ENCODE peak calls at places on chromosome 14, in seven cellular contexts. W is endodermal cell, S is spleen, Q is uterus, C is neural progenitor cell, V is aorta, M is Peyer's patch. A is an unnamed sample.

GRCh38 chr14:68181395-68182326 is 362.1 kb downstream of the RAD51B start:
- DNase-seq in W (no peak), S (no peak), Q (no peak), C (no peak), V (no peak), M (no peak), A (no peak)

GRCh38 chr14:104116544-104117340 is 21.6 kb upstream of the KIF26A start:
- DNase-seq in W (peak), S (peak), Q (no peak), C (peak), V (peak), M (peak), A (no peak)

GRCh38 chr14:54086780-54087179 is 130.2 kb upstream of the BMP4 start:
- DNase-seq in W (no peak), S (no peak), Q (no peak), C (no peak), V (no peak), M (no peak), A (no peak)

GRCh38 chr14:37595809-37596595 is 573 bp downstream of the TTC6 start:
- DNase-seq in W (peak), S (no peak), Q (no peak), C (peak), V (peak), M (peak), A (no peak)

GRCh38 chr14:103880334-103880985 is 33.1 kb upstream of the PPP1R13B start:
- DNase-seq in W (no peak), S (peak), Q (peak), C (peak), V (peak), M (peak), A (no peak)

GRCh38 chr14:63770187-63770807 is 42.4 kb upstream of the SGPP1 start:
- DNase-seq in W (peak), S (no peak), Q (no peak), C (peak), V (no peak), M (no peak), A (peak)

GRCh38 chr14:31181271-31181670 is 26.3 kb downstream of the HECTD1 start:
- DNase-seq in W (no peak), S (no peak), Q (no peak), C (no peak), V (no peak), M (no peak), A (no peak)

GRCh38 chr14:66432334-66432733 is 53.8 kb upstream of the CCDC196 start:
- DNase-seq in W (no peak), S (no peak), Q (no peak), C (no peak), V (no peak), M (no peak), A (no peak)

GRCh38 chr14:103530831-103531230 is 1.8 kb downstream of the TRMT61A start:
- DNase-seq in W (no peak), S (no peak), Q (peak), C (no peak), V (no peak), M (no peak), A (no peak)

GRCh38 chr14:59154383-59154782 is 34.1 kb upstream of the DAAM1 start:
- DNase-seq in W (no peak), S (no peak), Q (no peak), C (no peak), V (no peak), M (no peak), A (no peak)

GRCh38 chr14:96783306-96784224 is 13.6 kb upstream of the VRK1 start:
- DNase-seq in W (no peak), S (no peak), Q (no peak), C (no peak), V (no peak), M (no peak), A (no peak)

GRCh38 chr14:52299692-52300278 is 14.3 kb upstream of the PTGER2 start:
- DNase-seq in W (no peak), S (no peak), Q (no peak), C (peak), V (no peak), M (no peak), A (no peak)

GRCh38 chr14:101489092-101489760 is 72.1 kb upstream of the DIO3 start:
- DNase-seq in W (peak), S (no peak), Q (peak), C (no peak), V (peak), M (no peak), A (no peak)

GRCh38 chr14:22650960-22651521 is 6.9 kb upstream of the OR6J1 start:
- DNase-seq in W (no peak), S (no peak), Q (no peak), C (no peak), V (no peak), M (no peak), A (no peak)

GRCh38 chr14:86973177-86973576 is 1019.8 kb downstream of the GALC start:
- DNase-seq in W (no peak), S (no peak), Q (no peak), C (no peak), V (no peak), M (no peak), A (no peak)

GRCh38 chr14:31097081-31097480 is 70.9 kb upstream of the STRN3 start:
- DNase-seq in W (no peak), S (no peak), Q (no peak), C (no peak), V (no peak), M (no peak), A (no peak)

GRCh38 chr14:59161571-59162175 is 26.8 kb upstream of the DAAM1 start:
- DNase-seq in W (no peak), S (no peak), Q (peak), C (peak), V (no peak), M (no peak), A (peak)

GRCh38 chr14:88323086-88323519 is at the start of gene KCNK10:
- DNase-seq in W (no peak), S (no peak), Q (no peak), C (peak), V (no peak), M (no peak), A (peak)

GRCh38 chr14:23881292-23881691 is 72.3 kb upstream of the DHRS4 start:
- DNase-seq in W (no peak), S (no peak), Q (no peak), C (no peak), V (no peak), M (no peak), A (no peak)

GRCh38 chr14:35854696-35855270 is 28.6 kb downstream of the BRMS1L start:
- DNase-seq in W (no peak), S (no peak), Q (no peak), C (no peak), V (no peak), M (no peak), A (no peak)

GRCh38 chr14:47044841-47045240 is 393.3 kb upstream of the RPL10L start:
- DNase-seq in W (peak), S (no peak), Q (no peak), C (peak), V (no peak), M (no peak), A (no peak)

GRCh38 chr14:103255555-103255954 is 78.5 kb upstream of the EIF5 start:
- DNase-seq in W (no peak), S (no peak), Q (no peak), C (no peak), V (no peak), M (no peak), A (no peak)

GRCh38 chr14:58238252-58239247 is 6.1 kb upstream of the PSMA3 start:
- DNase-seq in W (peak), S (no peak), Q (peak), C (no peak), V (no peak), M (no peak), A (no peak)

GRCh38 chr14:93674343-93674742 is 113.9 kb downstream of the PRIMA1 start:
- DNase-seq in W (no peak), S (no peak), Q (no peak), C (no peak), V (no peak), M (no peak), A (no peak)

GRCh38 chr14:91897121-91897701 is 29.9 kb upstream of the TC2N start:
- DNase-seq in W (peak), S (no peak), Q (peak), C (no peak), V (peak), M (no peak), A (peak)

GRCh38 chr14:61553730-61554641 is 141.3 kb upstream of the HIF1A start:
- DNase-seq in W (no peak), S (no peak), Q (no peak), C (peak), V (no peak), M (no peak), A (no peak)

GRCh38 chr14:23376477-23377200 is at the start of gene CMTM5:
- DNase-seq in W (peak), S (no peak), Q (no peak), C (peak), V (peak), M (peak), A (peak)

GRCh38 chr14:93527076-93527692 is 96.4 kb downstream of the UNC79 start:
- DNase-seq in W (no peak), S (no peak), Q (no peak), C (no peak), V (no peak), M (no peak), A (no peak)

GRCh38 chr14:27090716-27091115 is 492.9 kb upstream of the NOVA1 start:
- DNase-seq in W (no peak), S (no peak), Q (no peak), C (no peak), V (no peak), M (no peak), A (no peak)

GRCh38 chr14:94888108-94888507 is 118.2 kb upstream of the GSC start:
- DNase-seq in W (no peak), S (peak), Q (no peak), C (no peak), V (no peak), M (peak), A (no peak)

GRCh38 chr14:34461334-34462131 is 507 bp downstream of the SPTSSA start:
- DNase-seq in W (peak), S (no peak), Q (peak), C (peak), V (no peak), M (peak), A (peak)

GRCh38 chr14:21723431-21724045 is 49.9 kb upstream of the OR4E1 start:
- DNase-seq in W (peak), S (no peak), Q (no peak), C (peak), V (no peak), M (no peak), A (no peak)

GRCh38 chr14:85531141-85531593 is 1.2 kb downstream of the FLRT2 start:
- DNase-seq in W (peak), S (peak), Q (peak), C (peak), V (peak), M (peak), A (no peak)

GRCh38 chr14:36519431-36520321 is at the start of gene NKX2-1:
- DNase-seq in W (peak), S (no peak), Q (no peak), C (peak), V (no peak), M (no peak), A (no peak)

GRCh38 chr14:98070521-98070920 is 1201.5 kb downstream of the BCL11B start:
- DNase-seq in W (no peak), S (no peak), Q (no peak), C (no peak), V (no peak), M (no peak), A (no peak)

GRCh38 chr14:66066991-66067788 is 419.0 kb upstream of the CCDC196 start:
- DNase-seq in W (no peak), S (no peak), Q (no peak), C (no peak), V (no peak), M (no peak), A (no peak)

GRCh38 chr14:43706901-43707300 is 800.2 kb downstream of the FSCB start:
- DNase-seq in W (no peak), S (no peak), Q (no peak), C (no peak), V (no peak), M (no peak), A (no peak)

DNA sequence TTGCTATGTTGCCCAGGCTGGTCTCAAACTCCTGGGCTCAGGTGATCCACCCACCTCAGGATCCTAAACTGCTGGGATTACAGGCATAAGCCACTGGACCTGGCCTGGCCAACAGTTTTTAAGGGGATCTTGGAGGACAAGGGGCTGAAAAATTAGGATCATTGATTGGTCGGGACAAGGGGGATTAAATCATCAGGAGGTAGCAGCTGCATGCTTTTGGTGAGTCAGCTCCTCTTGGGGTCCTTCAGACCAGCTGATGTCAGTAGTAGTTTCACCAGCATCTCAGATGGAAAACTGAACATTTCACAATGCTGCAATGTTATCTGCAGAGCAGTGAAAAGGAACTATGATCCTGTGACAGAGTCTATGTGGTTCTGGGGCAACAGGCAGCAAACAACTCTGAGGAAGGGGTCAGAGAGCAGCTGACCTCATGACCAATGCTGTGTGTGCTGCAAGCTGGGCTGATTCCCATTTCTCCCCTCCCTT is 6.3 kb downstream of the LRRC74A start:
- DNase-seq in W (no peak), S (no peak), Q (no peak), C (no peak), V (no peak), M (no peak), A (no peak)
- H3K27ac ChIP-seq in W (no peak), S (no peak), Q (no peak), C (no peak), V (no peak), M (no peak), A (no peak)

GRCh38 chr14:77105118-77105517 is 7.1 kb downstream of the CIPC start:
- DNase-seq in W (no peak), S (no peak), Q (no peak), C (peak), V (no peak), M (no peak), A (no peak)
- H3K27ac ChIP-seq in W (peak), S (no peak), Q (no peak), C (peak), V (no peak), M (no peak), A (peak)

GRCh38 chr14:20415723-20416622 is 2.7 kb upstream of the TEP1 start:
- DNase-seq in W (peak), S (no peak), Q (no peak), C (peak), V (no peak), M (no peak), A (no peak)
- H3K27ac ChIP-seq in W (no peak), S (peak), Q (no peak), C (no peak), V (no peak), M (peak), A (no peak)

GRCh38 chr14:105203057-105203494 is 22.0 kb upstream of the NUDT14 start:
- DNase-seq in W (peak), S (peak), Q (peak), C (peak), V (peak), M (peak), A (peak)

GRCh38 chr14:105200074-105200473 is 19.0 kb upstream of the NUDT14 start:
- DNase-seq in W (no peak), S (no peak), Q (no peak), C (no peak), V (no peak), M (no peak), A (no peak)

GRCh38 chr14:105200641-105201040 is 19.5 kb upstream of the NUDT14 start:
- DNase-seq in W (no peak), S (no peak), Q (no peak), C (no peak), V (no peak), M (no peak), A (no peak)

GRCh38 chr14:105201928-105202513 is 20.9 kb upstream of the NUDT14 start:
- DNase-seq in W (no peak), S (no peak), Q (no peak), C (peak), V (no peak), M (no peak), A (no peak)

GRCh38 chr14:105201156-105201927 is 20.2 kb upstream of the NUDT14 start:
- DNase-seq in W (peak), S (no peak), Q (no peak), C (peak), V (no peak), M (no peak), A (no peak)
- H3K27ac ChIP-seq in W (no peak), S (no peak), Q (peak), C (no peak), V (no peak), M (no peak), A (no peak)

DNA sequence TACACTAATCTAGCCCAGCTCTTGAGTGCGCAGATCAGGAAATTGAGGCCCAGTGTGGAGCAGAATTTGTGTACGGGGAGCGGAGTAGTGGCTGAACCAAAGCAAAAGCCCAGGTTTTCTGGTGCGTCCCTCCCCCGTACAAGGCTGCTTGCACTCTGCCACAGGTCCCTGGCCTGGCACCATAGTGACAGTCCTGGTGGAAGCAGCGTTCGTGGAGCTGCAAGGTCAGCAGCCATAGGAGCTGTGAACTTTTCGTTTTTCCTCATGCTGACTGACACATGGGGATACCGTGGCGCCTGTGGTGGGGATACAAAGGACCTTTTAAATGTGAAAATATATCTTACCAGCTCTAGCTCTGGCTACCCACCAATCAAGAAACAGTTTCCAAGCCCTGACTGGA is 1.8 kb downstream of the EVL start:
- DNase-seq in W (no peak), S (no peak), Q (no peak), C (no peak), V (no peak), M (no peak), A (no peak)
- H3K27ac ChIP-seq in W (no peak), S (peak), Q (no peak), C (no peak), V (no peak), M (peak), A (peak)

GRCh38 chr14:73726025-73726961 is 12.1 kb upstream of the PNMA1 start:
- DNase-seq in W (no peak), S (no peak), Q (no peak), C (no peak), V (no peak), M (no peak), A (no peak)

GRCh38 chr14:73725116-73726024 is 11.2 kb upstream of the PNMA1 start:
- DNase-seq in W (peak), S (no peak), Q (no peak), C (no peak), V (no peak), M (peak), A (no peak)

GRCh38 chr14:73729015-73729330 is 14.8 kb upstream of the PNMA1 start:
- DNase-seq in W (no peak), S (no peak), Q (no peak), C (no peak), V (no peak), M (no peak), A (no peak)

GRCh38 chr14:73728106-73729014 is 14.2 kb upstream of the PNMA1 start:
- DNase-seq in W (peak), S (peak), Q (peak), C (peak), V (peak), M (peak), A (peak)

DNA sequence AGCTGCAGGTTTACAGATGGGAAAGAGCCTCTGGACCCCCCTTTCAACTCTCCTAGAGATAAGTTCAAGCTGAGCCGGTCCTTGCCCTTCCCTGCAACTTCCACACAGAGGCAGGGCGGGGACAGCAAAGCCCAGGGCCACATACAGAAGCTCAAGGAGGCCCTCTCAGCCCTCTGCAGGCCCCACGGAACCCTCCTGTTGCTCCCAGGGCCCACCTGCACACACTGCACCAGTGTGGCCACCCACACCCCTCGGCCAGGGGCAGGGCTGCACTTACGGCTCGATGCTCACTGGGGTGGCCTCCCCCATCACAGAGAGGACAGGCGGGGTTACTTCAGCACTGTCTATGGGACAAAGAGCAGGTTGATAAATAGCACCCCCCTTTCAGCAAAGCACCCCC is 13.0 kb upstream of the PNMA1 start:
- DNase-seq in W (no peak), S (no peak), Q (no peak), C (no peak), V (no peak), M (no peak), A (no peak)
- H3K27ac ChIP-seq in W (no peak), S (peak), Q (peak), C (no peak), V (no peak), M (no peak), A (no peak)

GRCh38 chr14:60315181-60315580 is 66.2 kb downstream of the PPM1A start:
- DNase-seq in W (no peak), S (no peak), Q (no peak), C (no peak), V (no peak), M (no peak), A (no peak)
- H3K27ac ChIP-seq in W (no peak), S (no peak), Q (no peak), C (no peak), V (no peak), M (no peak), A (no peak)

GRCh38 chr14:33230016-33230415 is 291.3 kb downstream of the NPAS3 start:
- DNase-seq in W (no peak), S (no peak), Q (no peak), C (no peak), V (no peak), M (no peak), A (no peak)
- H3K27ac ChIP-seq in W (no peak), S (no peak), Q (no peak), C (no peak), V (no peak), M (no peak), A (peak)

GRCh38 chr14:49868720-49869114 is 16.1 kb upstream of the NEMF start:
- DNase-seq in W (no peak), S (no peak), Q (no peak), C (peak), V (no peak), M (no peak), A (no peak)

GRCh38 chr14:49867831-49868719 is 15.5 kb upstream of the NEMF start:
- DNase-seq in W (peak), S (peak), Q (peak), C (peak), V (peak), M (peak), A (peak)

GRCh38 chr14:49863483-49864262 is 11.1 kb upstream of the NEMF start:
- DNase-seq in W (no peak), S (no peak), Q (no peak), C (peak), V (no peak), M (no peak), A (no peak)

GRCh38 chr14:49861923-49862673 is 9.5 kb upstream of the NEMF start:
- DNase-seq in W (peak), S (peak), Q (peak), C (peak), V (peak), M (peak), A (peak)

GRCh38 chr14:49865431-49865859 is 12.9 kb upstream of the NEMF start:
- DNase-seq in W (peak), S (peak), Q (peak), C (peak), V (peak), M (peak), A (peak)
- H3K27ac ChIP-seq in W (no peak), S (peak), Q (peak), C (no peak), V (no peak), M (no peak), A (no peak)